ENCODE peak calls at places on chromosomes 6 and 20, in seven cellular contexts. X, U, N, V, W, Z and B are unnamed samples.

GRCh38 chr20:43983359-43983758 is 68.7 kb downstream of the TOX2 start:
- DNase-seq in X (no peak), U (peak; percentile 52), N (no peak), V (no peak), Z (peak; percentile 19), W (no peak), B (peak; percentile 90)

GRCh38 chr6:136090929-136091328 is 159.2 kb downstream of the MTFR2 start:
- DNase-seq in U (no peak), X (no peak), V (no peak), N (peak; percentile 43), W (no peak), Z (peak; percentile 57), B (no peak)

GRCh38 chr6:79031821-79032590 is 46.0 kb downstream of the PHIP start:
- DNase-seq in Z (no peak), X (peak; percentile 63), W (peak; percentile 84), N (peak; percentile 76), V (no peak), U (no peak), B (no peak)

GRCh38 chr6:109229536-109229935 is 134.2 kb downstream of the CEP57L1 start:
- DNase-seq in U (no peak), V (no peak), N (peak; percentile 49), Z (peak; percentile 93), X (no peak), W (no peak), B (peak; percentile 83)

GRCh38 chr6:157905590-157906337 is 75.9 kb upstream of the SYNJ2 start:
- DNase-seq in Z (no peak), N (no peak), W (no peak), V (peak; percentile 41), X (no peak), U (no peak), B (no peak)

GRCh38 chr6:20463396-20463795 is 61.7 kb downstream of the E2F3 start:
- DNase-seq in U (no peak), N (no peak), W (no peak), Z (no peak), X (no peak), V (no peak), B (no peak)

GRCh38 chr6:144150673-144151009 is 324 bp downstream of the STX11 start:
- DNase-seq in W (no peak), U (peak; percentile 56), V (peak; percentile 68), N (peak; percentile 56), X (peak; percentile 18), Z (peak; percentile 13), B (no peak)

GRCh38 chr20:41076776-41077175 is 48.2 kb downstream of the TOP1 start:
- DNase-seq in N (no peak), W (no peak), V (no peak), X (no peak), Z (no peak), U (no peak), B (no peak)

GRCh38 chr6:112939543-112939942 is 592.4 kb downstream of the RFPL4B start:
- DNase-seq in N (no peak), V (no peak), U (no peak), X (no peak), Z (peak; percentile 6), W (peak; percentile 59), B (no peak)

GRCh38 chr20:50174456-50174855 is 16.2 kb upstream of the CEBPB start:
- DNase-seq in V (no peak), Z (no peak), U (no peak), W (no peak), N (no peak), X (no peak), B (no peak)

GRCh38 chr6:165292657-165293056 is 16.7 kb downstream of the C6orf118 start:
- DNase-seq in U (no peak), X (no peak), Z (no peak), N (no peak), V (no peak), W (no peak), B (no peak)

GRCh38 chr6:139625998-139626975 is 251.8 kb upstream of the CITED2 start:
- DNase-seq in N (peak; percentile 43), X (no peak), V (no peak), W (no peak), Z (no peak), U (no peak), B (no peak)

GRCh38 chr6:136873733-136874132 is 48.4 kb upstream of the SLC35D3 start:
- DNase-seq in W (no peak), X (no peak), N (peak; percentile 43), V (no peak), U (no peak), Z (no peak), B (no peak)

GRCh38 chr6:12844284-12845223 is 128.0 kb downstream of the PHACTR1 start:
- DNase-seq in Z (peak; percentile 52), U (no peak), N (peak; percentile 56), W (peak; percentile 10), V (peak; percentile 46), X (peak; percentile 1), B (no peak)

GRCh38 chr6:169099411-169100202 is 154.0 kb downstream of the THBS2 start:
- DNase-seq in X (peak; percentile 70), U (no peak), N (peak; percentile 57), W (peak; percentile 49), Z (peak; percentile 29), V (peak; percentile 38), B (no peak)

GRCh38 chr20:52410182-52410647 is 218.6 kb upstream of the ZFP64 start:
- DNase-seq in N (peak; percentile 89), Z (no peak), X (peak; percentile 21), W (peak; percentile 74), V (no peak), U (no peak), B (no peak)

GRCh38 chr6:34466242-34467185 is 638 bp downstream of the PACSIN1 start:
- DNase-seq in N (no peak), W (no peak), X (no peak), V (no peak), Z (no peak), U (no peak), B (no peak)

GRCh38 chr6:118335325-118335724 is 212.8 kb upstream of the PLN start:
- DNase-seq in N (no peak), W (peak; percentile 24), U (no peak), X (no peak), Z (no peak), V (no peak), B (no peak)

GRCh38 chr6:4972438-4972837 is 31.4 kb downstream of the RPP40 start:
- DNase-seq in U (no peak), X (no peak), N (no peak), Z (no peak), W (no peak), V (no peak), B (no peak)

GRCh38 chr6:4971851-4972250 is 32.0 kb downstream of the RPP40 start:
- DNase-seq in Z (no peak), V (peak; percentile 42), N (no peak), U (no peak), W (no peak), X (no peak), B (no peak)

GRCh38 chr6:4973415-4973814 is 30.4 kb downstream of the RPP40 start:
- DNase-seq in V (no peak), N (no peak), X (no peak), Z (no peak), U (no peak), W (no peak), B (no peak)

GRCh38 chr6:4969609-4970285 is 34.1 kb downstream of the RPP40 start:
- DNase-seq in U (no peak), X (no peak), Z (no peak), V (peak; percentile 63), N (no peak), W (no peak), B (no peak)

DNA sequence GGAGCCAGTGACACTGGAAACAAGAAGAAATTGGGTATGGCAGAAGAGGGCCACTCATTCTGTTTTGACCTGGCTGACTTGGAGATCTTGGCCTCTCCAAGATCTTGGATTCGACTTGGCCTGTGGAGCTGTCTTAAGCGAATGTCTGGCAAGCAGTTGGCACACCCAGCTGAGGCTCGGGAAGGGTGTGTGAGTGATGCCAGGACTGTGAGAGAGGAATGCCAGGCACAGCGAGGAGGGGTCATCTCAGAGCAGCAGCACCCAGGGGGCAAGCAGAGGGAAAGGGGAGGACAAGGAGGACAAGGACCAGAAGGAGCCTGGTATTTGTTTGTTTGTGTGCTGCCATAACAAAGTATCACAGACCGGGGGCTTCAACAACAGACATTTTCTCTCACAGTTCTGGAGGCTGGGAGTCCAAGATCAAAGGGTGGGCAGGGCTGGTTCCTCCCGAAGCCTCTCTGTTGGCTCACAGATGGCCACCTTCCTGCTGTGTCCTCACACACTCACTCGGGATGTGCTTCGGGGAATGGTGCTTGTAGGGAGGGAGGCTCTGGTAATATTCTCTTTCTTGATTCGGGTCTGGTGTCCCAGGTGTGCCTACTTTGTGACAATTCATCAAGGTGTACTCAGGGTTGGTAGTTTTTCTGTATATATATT is 33.0 kb downstream of the RPP40 start:
- DNase-seq in Z (no peak), U (no peak), V (no peak), W (no peak), X (no peak), N (no peak), B (no peak)
- H3K9ac ChIP-seq in Z (no peak overlapping the region), U (no peak overlapping the region), V (no peak overlapping the region), W (no peak overlapping the region), X (no peak overlapping the region), N (no peak overlapping the region), B (no peak overlapping the region)

GRCh38 chr20:38147751-38148150 is 17.3 kb downstream of the TGM2 start:
- DNase-seq in W (no peak), U (no peak), N (no peak), V (no peak), Z (no peak), X (no peak), B (no peak)
- H3K36me3 ChIP-seq in W (peaks cover 46% of the 10 kb centered on the region), U (no peaks in the 10 kb centered on the region), N (peaks cover 14% of the 10 kb centered on the region), V (no peaks in the 10 kb centered on the region), Z (peaks cover 63% of the 10 kb centered on the region), X (peaks cover 58% of the 10 kb centered on the region), B (no peaks in the 10 kb centered on the region)

DNA sequence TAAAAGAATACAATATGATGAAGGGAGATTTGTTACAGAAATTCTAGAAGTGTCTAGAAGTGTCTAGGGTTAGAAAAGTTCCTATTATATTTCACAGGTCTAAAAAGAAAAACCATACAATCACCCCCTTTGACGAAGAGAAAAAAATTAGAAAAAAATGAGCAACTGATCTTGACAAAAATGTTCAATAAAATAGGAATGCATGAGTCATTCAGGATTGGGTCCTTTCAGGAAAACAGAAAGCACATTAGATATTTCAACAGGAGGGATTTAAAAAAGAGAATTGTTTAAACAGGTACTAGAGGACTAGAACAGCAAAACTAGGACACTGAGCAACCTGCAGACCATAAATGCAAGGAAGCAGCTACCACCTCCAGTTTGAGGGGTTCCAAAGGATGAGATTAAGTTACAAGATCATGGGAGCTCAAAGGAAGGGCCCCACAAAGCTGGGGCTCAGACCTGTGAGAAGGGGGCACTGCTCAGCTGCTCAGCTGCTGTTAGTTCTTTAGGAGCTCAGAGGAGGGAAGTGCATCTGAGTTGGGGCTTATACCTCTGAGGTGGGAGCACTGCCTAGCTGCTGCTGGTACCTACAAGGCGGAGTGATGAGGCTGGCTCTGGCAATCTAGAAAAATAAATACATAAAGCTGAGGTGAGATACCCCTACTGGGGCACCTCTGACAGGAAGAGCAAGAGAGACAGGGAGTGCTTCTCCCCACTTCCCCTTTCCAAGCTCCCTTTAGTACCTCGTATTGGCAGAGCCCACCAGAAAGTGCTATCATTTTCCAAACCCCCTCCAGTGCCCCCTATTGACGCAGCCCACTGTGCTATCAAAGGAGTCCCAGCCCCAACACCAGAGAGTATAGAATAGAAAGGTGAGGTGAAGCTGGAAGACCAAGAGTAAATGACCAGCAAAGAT is 27.1 kb upstream of the BEND6 start:
- DNase-seq in X (peak; percentile 34), V (no peak), U (no peak), Z (peak; percentile 54), N (peak; percentile 68), W (no peak), B (no peak)
- H3K4me1 ChIP-seq in X (peaks cover 6% of the 10 kb centered on the region), V (peaks cover 10% of the 10 kb centered on the region), U (no peaks in the 10 kb centered on the region), Z (peaks cover 17% of the 10 kb centered on the region), N (peaks cover 21% of the 10 kb centered on the region), W (peaks cover 4% of the 10 kb centered on the region), B (no peaks in the 10 kb centered on the region)

GRCh38 chr20:59738851-59739250 is 134.5 kb downstream of the PHACTR3 start:
- DNase-seq in N (no peak), X (no peak), V (no peak), Z (no peak), U (no peak), W (no peak), B (no peak)
- H3K9ac ChIP-seq in N (no peak overlapping the region), X (no peak overlapping the region), V (no peak overlapping the region), Z (no peak overlapping the region), U (no peak overlapping the region), W (no peak overlapping the region), B (no peak overlapping the region)